ENCODE peak calls at places on chromosomes 4 and X, in seven cellular contexts. E is IMR-90, N is H9, P is neuronal stem cell, B is trophoblast cell, Q is mesendoderm, W is H1. H is an unnamed sample.

GRCh38 chr4:5381981-5382441 is 326.3 kb downstream of the EVC2 start:
- DNase-seq in E (peak; percentile 94), N (no peak), P (no peak), B (no peak), Q (no peak), W (no peak), H (peak; percentile 83)

GRCh38 chr4:38621004-38621684 is 42.9 kb upstream of the KLF3 start:
- DNase-seq in E (peak; percentile 87), N (no peak), P (no peak), B (peak; percentile 98), Q (no peak), W (no peak), H (peak; percentile 84)

GRCh38 chr4:18366762-18367358 is 345.3 kb upstream of the LCORL start:
- DNase-seq in E (peak; percentile 6), N (no peak), P (no peak), B (peak; percentile 76), Q (peak; percentile 47), W (no peak), H (peak; percentile 11)

GRCh38 chrX:149568701-149569296 is 18.5 kb downstream of the MAGEA9B start:
- DNase-seq in E (no peak), N (no peak), P (no peak), B (no peak), Q (no peak), W (no peak), H (no peak)

GRCh38 chr4:163087805-163088204 is 78.9 kb downstream of the NAF1 start:
- DNase-seq in E (no peak), N (no peak), P (no peak), B (peak; percentile 47), Q (no peak), W (no peak), H (no peak)

GRCh38 chrX:111168314-111168713 is 72.3 kb downstream of the PAK3 start:
- DNase-seq in E (peak; percentile 0), N (peak; percentile 29), P (no peak), B (peak; percentile 46), Q (peak; percentile 50), W (no peak), H (peak; percentile 24)

GRCh38 chr4:183256756-183257385 is 63.2 kb downstream of the CLDN22 start:
- DNase-seq in E (peak; percentile 54), N (peak; percentile 65), P (peak; percentile 35), B (peak; percentile 71), Q (peak; percentile 72), W (no peak), H (peak; percentile 59)

GRCh38 chr4:152806492-152807125 is 26.9 kb downstream of the ARFIP1 start:
- DNase-seq in E (no peak), N (no peak), P (no peak), B (peak; percentile 37), Q (no peak), W (no peak), H (peak; percentile 28)

GRCh38 chrX:92247076-92247475 is 467.9 kb downstream of the PCDH11X start:
- DNase-seq in E (peak; percentile 43), N (no peak), P (no peak), B (peak; percentile 66), Q (no peak), W (no peak), H (peak; percentile 6)

DNA sequence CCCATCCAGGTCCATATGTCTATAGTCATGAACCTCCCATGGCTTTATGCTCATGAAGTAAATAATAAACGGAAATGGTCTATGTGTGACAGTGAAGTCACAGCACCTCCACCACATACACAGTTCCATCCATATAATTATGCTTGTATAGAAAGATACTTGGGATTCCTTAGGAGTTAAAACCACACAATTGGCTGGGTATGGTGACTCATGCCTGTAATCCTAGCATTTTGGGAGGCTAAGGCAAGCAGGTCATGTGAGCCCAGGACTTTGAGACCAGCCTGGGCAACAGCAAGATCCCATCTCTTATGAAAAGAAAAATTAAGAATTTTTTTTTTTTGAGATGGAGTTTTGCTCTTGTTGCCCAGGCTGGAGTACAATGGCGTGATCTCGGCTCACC is 55.6 kb upstream of the RBM47 start:
- DNase-seq in E (peak; percentile 73), N (no peak), P (no peak), B (peak; percentile 80), Q (no peak), W (no peak), H (peak; percentile 54)
- H2BK120ac ChIP-seq in E (no peak overlapping the region), N (no peak overlapping the region), P (no peak overlapping the region), B (no peak overlapping the region), Q (no peak overlapping the region), W (no peak overlapping the region), H (peak overlapping the region; percentile 49)

DNA sequence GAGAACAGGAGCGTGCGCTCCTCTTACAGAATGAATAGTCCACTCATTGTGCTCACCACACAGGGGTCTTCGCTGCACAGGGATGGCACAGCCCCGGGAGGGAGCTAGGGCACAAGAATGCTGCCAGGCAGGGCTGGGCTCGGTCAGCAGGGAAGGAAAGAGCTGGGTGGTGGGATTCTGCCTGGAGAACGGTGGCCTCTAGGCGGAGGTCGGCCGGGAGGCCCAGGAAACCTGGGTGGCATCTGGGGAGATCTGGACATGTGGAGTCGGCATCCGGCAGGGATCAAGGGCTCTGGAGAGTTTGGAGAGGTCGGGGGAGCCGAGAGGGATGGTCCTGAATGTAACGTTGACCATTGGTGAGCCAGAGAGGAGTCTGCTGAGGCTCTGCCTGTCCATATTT is 46.5 kb upstream of the PSAPL1 start:
- DNase-seq in E (no peak), N (no peak), P (no peak), B (no peak), Q (no peak), W (no peak), H (no peak)
- H2BK120ac ChIP-seq in E (no peak overlapping the region), N (no peak overlapping the region), P (no peak overlapping the region), B (no peak overlapping the region), Q (no peak overlapping the region), W (no peak overlapping the region), H (no peak overlapping the region)

DNA sequence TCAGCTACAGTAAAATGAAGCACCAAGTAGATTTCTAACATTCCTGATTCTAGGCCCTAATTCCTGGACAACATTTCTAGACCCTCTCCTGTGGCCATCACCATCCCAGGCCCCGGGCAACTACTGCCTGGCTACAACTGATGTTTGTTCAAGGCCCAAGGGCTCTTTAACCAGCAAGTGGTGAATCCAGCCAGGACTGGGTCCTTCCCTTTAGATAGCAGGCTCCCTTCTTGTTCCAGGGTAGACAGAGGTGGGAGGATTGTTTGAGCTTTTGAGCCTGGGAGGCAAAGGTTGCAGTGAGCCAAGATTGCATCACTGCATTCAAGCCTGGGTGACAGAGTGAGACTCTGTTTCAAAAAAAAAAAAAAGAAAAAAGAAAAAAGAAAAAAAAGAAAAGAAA is 12.7 kb upstream of the AADAT start:
- DNase-seq in E (no peak), N (no peak), P (no peak), B (no peak), Q (no peak), W (no peak), H (no peak)
- H2BK120ac ChIP-seq in E (no peak overlapping the region), N (no peak overlapping the region), P (no peak overlapping the region), B (peak overlapping the region; percentile 31), Q (no peak overlapping the region), W (no peak overlapping the region), H (no peak overlapping the region)

GRCh38 chr4:127920521-127920920 is 39.8 kb downstream of the PLK4 start:
- DNase-seq in E (no peak), N (no peak), P (no peak), B (no peak), Q (no peak), W (no peak), H (no peak)
- H2BK120ac ChIP-seq in E (no peak overlapping the region), N (no peak overlapping the region), P (no peak overlapping the region), B (no peak overlapping the region), Q (no peak overlapping the region), W (no peak overlapping the region), H (no peak overlapping the region)

GRCh38 chrX:119880552-119881437 is 9.2 kb downstream of the NDUFA1 start:
- DNase-seq in E (peak; percentile 63), N (peak; percentile 46), P (no peak), B (peak; percentile 74), Q (peak; percentile 60), W (no peak), H (peak; percentile 70)
- H2BK120ac ChIP-seq in E (no peak overlapping the region), N (no peak overlapping the region), P (no peak overlapping the region), B (no peak overlapping the region), Q (no peak overlapping the region), W (no peak overlapping the region), H (no peak overlapping the region)

GRCh38 chr4:151407018-151407417 is 2.0 kb upstream of the FHIP1A start:
- DNase-seq in E (no peak), N (no peak), P (no peak), B (no peak), Q (no peak), W (no peak), H (no peak)
- H2BK120ac ChIP-seq in E (no peak overlapping the region), N (no peak overlapping the region), P (no peak overlapping the region), B (no peak overlapping the region), Q (no peak overlapping the region), W (no peak overlapping the region), H (no peak overlapping the region)

GRCh38 chrX:74922922-74923321 is 2.3 kb downstream of the NEXMIF start:
- DNase-seq in E (no peak), N (no peak), P (no peak), B (no peak), Q (no peak), W (no peak), H (no peak)

GRCh38 chrX:74923942-74924448 is 1.3 kb downstream of the NEXMIF start:
- DNase-seq in E (no peak), N (no peak), P (peak; percentile 1), B (no peak), Q (peak; percentile 18), W (no peak), H (no peak)

GRCh38 chrX:74931214-74931613 is 6.0 kb upstream of the NEXMIF start:
- DNase-seq in E (no peak), N (no peak), P (peak; percentile 4), B (peak; percentile 3), Q (peak; percentile 37), W (no peak), H (no peak)

GRCh38 chrX:74924449-74925209 is 623 bp downstream of the NEXMIF start:
- DNase-seq in E (no peak), N (peak; percentile 55), P (peak; percentile 38), B (no peak), Q (peak; percentile 82), W (no peak), H (peak; percentile 1)

DNA sequence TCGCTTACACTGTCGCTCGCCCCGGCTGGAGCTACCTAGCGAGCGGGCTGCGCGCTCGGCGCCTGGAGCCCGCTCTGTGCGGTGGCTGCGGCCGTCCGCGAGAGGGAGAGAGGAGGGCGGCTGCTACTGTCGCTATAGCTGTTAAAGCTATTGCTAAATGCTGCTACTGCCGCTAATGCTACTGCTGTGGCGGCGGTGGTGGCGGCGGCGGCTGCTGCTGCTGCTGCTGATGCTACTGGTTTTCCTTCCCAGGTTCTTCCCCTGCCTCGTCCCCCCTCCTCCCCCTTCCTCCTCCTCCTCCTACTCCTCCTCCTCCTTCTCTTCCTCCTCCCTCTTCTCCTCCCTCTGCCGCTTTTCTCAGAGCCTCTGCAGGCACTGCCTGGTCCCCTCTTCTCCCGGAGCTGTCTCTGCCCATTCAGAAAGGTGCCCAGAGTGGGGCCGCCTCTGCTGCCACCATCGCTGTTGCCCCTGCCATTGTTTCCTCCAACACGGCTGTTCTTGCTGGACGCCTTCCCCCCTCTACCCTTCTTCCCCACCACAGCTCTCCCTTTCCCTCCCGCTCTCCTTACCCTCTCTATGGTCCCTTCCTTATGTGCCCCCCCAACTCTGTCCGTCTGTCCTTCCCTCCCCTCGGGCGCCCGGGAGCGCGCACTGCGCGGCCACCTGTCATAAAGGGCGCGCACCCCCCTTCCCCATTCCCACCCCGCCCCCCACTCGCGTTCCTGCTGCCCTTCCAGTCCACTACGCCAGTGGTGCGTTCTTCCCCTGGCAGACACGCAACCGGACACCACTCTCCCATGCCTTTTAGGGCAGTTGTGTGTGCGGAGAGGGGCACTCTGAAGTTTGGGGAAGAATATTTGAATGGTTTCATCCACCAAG is at the start of gene NEXMIF:
- DNase-seq in E (no peak), N (peak; percentile 49), P (peak; percentile 44), B (peak; percentile 58), Q (no peak), W (no peak), H (peak; percentile 7)
- H2BK120ac ChIP-seq in E (no peak within 1 kb of the TSS), N (no peak within 1 kb of the TSS), P (no peak within 1 kb of the TSS), B (no peak within 1 kb of the TSS), Q (no peak within 1 kb of the TSS), W (no peak within 1 kb of the TSS), H (no peak within 1 kb of the TSS)